ENCODE peak calls at places on chromosome 12, in seven cellular contexts. C is gastrocnemius medialis; Y is stomach; S is stimulated activated CD4-positive, alpha-beta T cell treated with anti-CD3 and anti-CD28 coated beads, Interleukin-12 subunit alpha, Interleukin-12 subunit beta, amount 100 ng/mL, for 4 hours; M is HFFc6; D is AG09309; X is A172. O is an unnamed sample.
A peak's percentile ranks its signal among the peaks of the same experiment; 100 is the strongest.

GRCh38 chr12:131981388-131981787 is 31.6 kb downstream of the EP400 start:
- DNase-seq in Y (no peak), X (no peak), M (no peak), S (no peak), C (no peak), D (no peak), O (no peak)

GRCh38 chr12:1471224-1471623 is 123.2 kb downstream of the FBXL14 start:
- DNase-seq in M (no peak), Y (no peak), S (no peak), C (no peak), X (no peak), D (no peak), O (no peak)

GRCh38 chr12:91094957-91095356 is 16.3 kb downstream of the LUM start:
- DNase-seq in M (no peak), Y (no peak), S (no peak), C (no peak), X (no peak), D (no peak), O (no peak)

GRCh38 chr12:122834921-122835692 is at the start of gene HIP1R:
- DNase-seq in X (no peak), S (peak; percentile 69), D (no peak), M (no peak), C (no peak), Y (peak; percentile 64), O (peak; percentile 55)

GRCh38 chr12:98490491-98491453 is 24.6 kb upstream of the TMPO start:
- DNase-seq in C (peak; percentile 73), X (peak; percentile 82), D (peak; percentile 48), Y (peak; percentile 91), M (peak; percentile 80), S (peak; percentile 74), O (peak; percentile 93)

GRCh38 chr12:4908694-4909396 is 860 bp upstream of the KCNA1 start:
- DNase-seq in M (no peak), C (no peak), S (no peak), Y (no peak), D (no peak), X (no peak), O (no peak)

GRCh38 chr12:127594351-127594970 is 672.5 kb upstream of the TMEM132C start:
- DNase-seq in M (no peak), S (no peak), D (no peak), C (no peak), Y (no peak), X (no peak), O (no peak)

GRCh38 chr12:123602651-123603195 is 824 bp downstream of the DDX55 start:
- DNase-seq in S (no peak), X (no peak), C (peak; percentile 21), M (no peak), D (no peak), Y (peak; percentile 18), O (peak; percentile 13)

GRCh38 chr12:119693006-119693405 is 25.1 kb downstream of the PRKAB1 start:
- DNase-seq in C (no peak), Y (peak; percentile 84), X (peak; percentile 93), S (no peak), M (peak; percentile 98), D (peak; percentile 99), O (no peak)

GRCh38 chr12:124861898-124862676 is 1.6 kb downstream of the SCARB1 start:
- DNase-seq in X (no peak), S (no peak), D (no peak), Y (no peak), M (no peak), C (no peak), O (no peak)

GRCh38 chr12:66959276-66959675 is 280.4 kb upstream of the GRIP1 start:
- DNase-seq in S (no peak), M (no peak), Y (no peak), X (no peak), D (no peak), C (no peak), O (no peak)

GRCh38 chr12:40063424-40063823 is 42.5 kb downstream of the SLC2A13 start:
- DNase-seq in C (no peak), M (no peak), D (no peak), S (no peak), X (peak; percentile 27), Y (no peak), O (no peak)

GRCh38 chr12:12326262-12326661 is 23.8 kb downstream of the MANSC1 start:
- DNase-seq in S (no peak), D (no peak), M (no peak), Y (no peak), X (no peak), C (no peak), O (no peak)

GRCh38 chr12:107513184-107513583 is 172.4 kb upstream of the PWP1 start:
- DNase-seq in X (no peak), C (no peak), M (no peak), S (no peak), Y (no peak), D (no peak), O (no peak)

GRCh38 chr12:80655751-80656150 is 51.7 kb upstream of the MYF6 start:
- DNase-seq in Y (no peak), C (no peak), X (no peak), M (no peak), S (no peak), D (no peak), O (no peak)

O was measured in testis.